ENCODE peak calls at places on chromosomes 5 and 9, in six cellular contexts. R is activated CD8-positive, alpha-beta T cell treated with anti-CD3 and anti-CD28 coated beads for 36 hours; C is cardiac fibroblast; L is uterus; Y is GM10248; O is endodermal cell. T is an unnamed sample.
A peak's percentile ranks its signal among the peaks of the same experiment; 100 is the strongest.

GRCh38 chr9:85949591-85950335 is 8.8 kb downstream of the NAA35 start:
- DNase-seq in L (no peak), O (no peak), C (peak; percentile 42), R (no peak), Y (no peak), T (no peak)

GRCh38 chr9:4894076-4894475 is 91.0 kb upstream of the JAK2 start:
- DNase-seq in R (no peak), L (no peak), C (peak; percentile 80), O (no peak), Y (no peak), T (no peak)

GRCh38 chr9:33350310-33350709 is 52.1 kb downstream of the AQP7 start:
- DNase-seq in L (no peak), C (peak; percentile 81), R (no peak), Y (no peak), O (no peak), T (no peak)

GRCh38 chr9:93223241-93224180 is 39.6 kb downstream of the WNK2 start:
- DNase-seq in C (peak; percentile 68), L (no peak), R (no peak), O (no peak), Y (no peak), T (no peak)

GRCh38 chr5:6090079-6090654 is 288.2 kb downstream of the MED10 start:
- DNase-seq in C (no peak), R (no peak), L (no peak), O (no peak), Y (no peak), T (no peak)

GRCh38 chr5:980941-981340 is 27.7 kb upstream of the NKD2 start:
- DNase-seq in C (peak; percentile 21), L (no peak), R (no peak), O (peak; percentile 23), Y (no peak), T (no peak)

GRCh38 chr5:144583493-144584154 is 413.0 kb downstream of the KCTD16 start:
- DNase-seq in C (no peak), R (no peak), Y (no peak), O (no peak), L (no peak), T (no peak)

GRCh38 chr9:127194881-127195713 is 69.5 kb upstream of the GARNL3 start:
- DNase-seq in L (no peak), R (no peak), O (peak; percentile 78), C (no peak), Y (no peak), T (no peak)

GRCh38 chr9:120436937-120437592 is 142.9 kb downstream of the CDK5RAP2 start:
- DNase-seq in C (no peak), L (no peak), R (peak; percentile 4), O (no peak), Y (no peak), T (no peak)

GRCh38 chr5:98769006-98769255 is 4.5 kb upstream of the RGMB start:
- DNase-seq in R (no peak), O (peak; percentile 89), C (no peak), L (no peak), Y (peak; percentile 54), T (no peak)

GRCh38 chr5:32076699-32077695 is 97.1 kb downstream of the GOLPH3 start:
- DNase-seq in C (peak; percentile 81), R (peak; percentile 69), O (peak; percentile 74), L (peak; percentile 50), Y (peak; percentile 45), T (no peak)

GRCh38 chr5:179867079-179867465 is 8.5 kb upstream of the MRNIP start:
- DNase-seq in O (no peak), Y (no peak), L (no peak), R (no peak), C (no peak), T (peak; percentile 14)

GRCh38 chr9:137952976-137953666 is 75.5 kb downstream of the CACNA1B start:
- DNase-seq in L (no peak), R (no peak), C (no peak), O (no peak), Y (no peak), T (no peak)

GRCh38 chr9:131266301-131267229 is 9.7 kb downstream of the FAM78A start:
- DNase-seq in R (peak; percentile 79), Y (no peak), O (no peak), C (no peak), L (no peak), T (no peak)

DNA sequence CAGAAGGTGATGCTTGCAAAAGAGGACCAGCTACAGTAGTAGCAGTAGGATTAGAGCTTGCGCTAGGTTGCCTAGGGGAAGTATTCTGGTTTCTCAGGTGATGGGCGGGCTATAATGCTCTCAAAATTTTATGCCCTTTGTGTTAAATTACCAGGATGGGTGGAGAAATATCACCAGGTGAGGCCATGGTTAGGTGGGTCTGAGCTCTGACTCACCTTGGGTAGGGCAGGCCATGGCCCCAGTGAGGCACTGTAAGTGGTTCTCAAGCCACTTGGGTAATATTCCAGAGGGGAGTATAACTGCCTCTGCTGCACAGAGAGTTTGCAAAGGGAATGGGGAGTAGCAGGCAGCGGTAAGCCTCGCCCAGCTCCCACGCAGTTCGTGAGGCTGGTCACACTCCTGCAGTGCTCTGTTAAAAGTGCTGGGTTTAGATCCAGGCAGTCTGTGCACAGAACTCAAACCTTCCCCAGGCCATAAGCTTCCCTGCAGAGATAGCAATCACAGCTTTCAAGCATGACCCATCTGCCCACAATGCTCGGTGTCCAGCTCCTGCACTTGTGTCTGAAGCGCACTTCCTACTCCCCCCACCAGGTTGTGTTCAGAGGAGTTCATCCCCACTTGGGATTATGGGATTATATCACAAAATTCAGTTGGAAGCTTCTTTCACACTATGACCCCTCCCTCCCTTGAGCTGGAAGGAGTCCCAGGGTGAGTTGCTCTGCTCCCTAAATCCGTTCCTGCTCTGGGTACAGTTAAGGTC is 575.0 kb downstream of the CHSY3 start:
- DNase-seq in C (no peak), R (no peak), Y (no peak), O (peak; percentile 49), L (no peak), T (no peak)
- TF ChIP-seq CTCF in C (peak; percentile 3), R (no peak), Y (no peak), O (peak; percentile 56), L (no peak), T (no peak)

GRCh38 chr5:135217669-135218485 is 181.2 kb downstream of the MACROH2A1 start:
- DNase-seq in Y (no peak), L (no peak), C (no peak), O (peak; percentile 75), R (no peak), T (no peak)
- TF ChIP-seq CTCF in Y (no peak), L (no peak), C (peak; percentile 9), O (peak; percentile 72), R (no peak), T (no peak)

DNA sequence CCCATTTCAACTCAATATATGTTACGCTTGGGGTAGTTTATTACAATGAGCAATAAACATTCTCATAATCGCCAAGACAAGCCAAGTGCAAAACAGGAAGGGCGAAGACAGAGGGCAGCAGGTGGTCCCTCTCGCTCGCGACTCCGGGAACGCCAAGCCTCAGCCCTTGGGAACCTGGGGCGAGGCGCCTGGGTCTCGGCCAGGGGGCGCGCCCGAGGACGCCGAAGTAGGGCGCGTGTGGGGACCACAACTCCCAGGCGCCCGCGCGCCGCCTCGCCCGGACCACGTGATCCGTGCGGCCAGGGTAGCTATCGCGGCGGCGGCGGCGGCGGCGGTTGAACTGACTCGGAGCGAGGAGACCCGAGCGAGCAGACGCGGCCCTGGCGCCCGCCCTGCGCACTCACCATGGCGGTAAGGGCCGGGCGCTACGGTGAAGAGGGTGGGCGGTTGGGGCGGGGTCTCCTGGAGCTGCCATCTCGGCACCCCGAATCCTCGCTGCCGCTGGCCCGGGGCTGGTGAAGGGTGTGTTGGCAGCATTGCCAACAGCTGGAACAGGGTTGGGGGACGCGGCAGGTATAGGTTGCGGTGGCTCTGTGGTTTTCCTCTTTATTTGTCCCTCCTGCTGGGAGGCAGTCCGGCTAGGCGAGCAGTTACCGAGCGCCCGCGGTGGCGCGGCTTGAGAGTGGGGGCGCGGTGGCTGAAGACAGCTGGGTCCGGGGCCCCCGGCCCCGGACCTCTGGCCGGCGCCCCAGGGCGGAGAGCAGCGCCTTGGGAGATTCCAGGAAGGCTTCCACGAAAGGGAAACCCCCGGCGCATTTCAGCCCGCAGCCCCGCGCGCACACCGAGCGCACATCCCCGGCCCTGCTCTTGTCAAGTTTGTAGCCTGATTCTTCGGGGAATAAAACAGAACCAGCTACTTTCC is at the start of gene SLC31A2:
- DNase-seq in L (peak; percentile 84), O (peak; percentile 97), C (peak; percentile 80), Y (peak; percentile 91), R (peak; percentile 93), T (peak; percentile 65)
- TF ChIP-seq CTCF in L (peak; percentile 48), O (peak; percentile 65), C (peak; percentile 16), Y (peak; percentile 61), R (peak; percentile 36), T (peak; percentile 33)

DNA sequence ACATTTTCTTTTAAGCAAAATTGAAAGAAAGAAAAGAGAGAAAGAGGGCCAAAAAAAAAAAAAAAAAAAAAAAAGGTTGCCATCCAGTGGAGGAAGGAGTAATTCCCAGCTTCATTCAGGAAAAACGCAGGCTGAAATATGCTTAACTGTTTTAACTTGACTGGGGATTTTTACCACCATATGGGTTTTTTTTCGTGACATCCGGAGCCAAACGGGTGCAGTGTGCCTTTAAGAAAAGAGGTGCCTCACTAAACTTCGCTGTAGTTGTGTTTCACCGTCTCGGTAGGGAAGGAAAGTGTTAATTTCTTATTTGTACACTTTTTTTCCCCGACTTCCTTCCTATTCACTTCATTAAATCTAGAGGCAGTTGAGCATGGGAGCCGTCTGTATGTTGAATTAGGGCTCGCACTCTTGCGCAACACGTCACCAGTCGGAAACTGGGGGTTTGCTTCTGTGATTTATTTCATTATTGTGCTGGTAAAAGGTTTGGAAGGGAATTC is 143.0 kb downstream of the SMARCA2 start:
- DNase-seq in C (peak; percentile 76), Y (peak; percentile 32), R (peak; percentile 59), O (peak; percentile 67), L (peak; percentile 60), T (no peak)
- TF ChIP-seq CTCF in C (no peak), Y (no peak), R (no peak), O (peak; percentile 45), L (no peak), T (no peak)

GRCh38 chr9:89408628-89409101 is 89.2 kb downstream of the SEMA4D start:
- DNase-seq in R (peak; percentile 78), L (no peak), O (no peak), Y (no peak), C (no peak), T (no peak)

GRCh38 chr9:89411759-89412158 is 86.2 kb downstream of the SEMA4D start:
- DNase-seq in Y (no peak), R (no peak), C (no peak), L (no peak), O (no peak), T (no peak)

GRCh38 chr9:89412951-89413350 is 85.0 kb downstream of the SEMA4D start:
- DNase-seq in R (no peak), O (peak; percentile 77), Y (no peak), C (no peak), L (no peak), T (no peak)

GRCh38 chr9:89410022-89410421 is 87.9 kb downstream of the SEMA4D start:
- DNase-seq in R (peak; percentile 35), L (no peak), C (no peak), Y (no peak), O (no peak), T (no peak)

DNA sequence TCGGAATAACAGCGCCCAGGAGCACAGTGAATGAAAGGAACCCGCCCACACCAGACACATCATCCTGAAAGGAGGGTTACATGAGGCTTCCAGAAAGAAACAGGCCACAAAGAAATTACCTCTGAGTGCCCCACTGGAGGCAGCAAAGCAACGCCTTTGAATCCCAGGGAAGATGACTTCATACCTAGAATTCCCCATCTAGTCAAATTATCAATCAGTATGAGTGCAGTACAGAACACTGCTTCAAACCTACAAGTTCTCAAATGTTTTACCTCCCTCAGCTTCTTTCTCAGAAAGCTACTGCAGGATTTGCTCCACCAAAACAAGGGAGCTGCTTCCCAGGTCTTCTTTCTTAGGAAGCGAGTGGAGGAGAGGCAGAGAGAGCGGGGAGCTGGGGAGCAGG is 87.2 kb downstream of the SEMA4D start:
- DNase-seq in O (no peak), C (no peak), Y (peak; percentile 80), R (peak; percentile 85), L (no peak), T (no peak)
- TF ChIP-seq CTCF in O (peak; percentile 20), C (no peak), Y (peak; percentile 14), R (peak; percentile 20), L (no peak), T (no peak)